ENCODE peak calls at places on chromosome 9, in six cellular contexts. F is T-helper 17 cell, L is HL-60, E is dorsolateral prefrontal cortex, Z is GM10248, C is brain microvascular endothelial cell. V is an unnamed sample.

GRCh38 chr9:2725126-2725525 is 7.8 kb downstream of the KCNV2 start:
- DNase-seq in C (no peak), L (no peak), E (no peak), Z (no peak), F (no peak), V (no peak)

GRCh38 chr9:130682490-130683121 is 11.0 kb upstream of the EXOSC2 start:
- DNase-seq in Z (peak; percentile 71), F (peak; percentile 39), C (peak; percentile 42), E (peak; percentile 79), L (peak; percentile 64), V (peak; percentile 81)

GRCh38 chr9:97575673-97576048 is 57.5 kb downstream of the TSTD2 start:
- DNase-seq in E (no peak), Z (no peak), F (no peak), C (no peak), L (no peak), V (no peak)

GRCh38 chr9:18184034-18184800 is 289.7 kb upstream of the ADAMTSL1 start:
- DNase-seq in L (no peak), F (no peak), Z (no peak), E (no peak), C (no peak), V (no peak)

GRCh38 chr9:127336708-127337352 is 60.1 kb upstream of the SLC2A8 start:
- DNase-seq in C (peak; percentile 95), F (no peak), Z (no peak), L (no peak), E (peak; percentile 86), V (no peak)

GRCh38 chr9:124008307-124008854 is 3.2 kb upstream of the LHX2 start:
- DNase-seq in E (no peak), L (no peak), F (no peak), Z (no peak), C (no peak), V (no peak)

GRCh38 chr9:87336914-87337333 is 160.7 kb upstream of the DAPK1 start:
- DNase-seq in C (peak; percentile 42), Z (peak; percentile 54), F (no peak), E (no peak), L (peak; percentile 33), V (no peak)

GRCh38 chr9:69385474-69386091 is 60.6 kb downstream of the ENTREP1 start:
- DNase-seq in C (no peak), E (no peak), Z (no peak), L (no peak), F (no peak), V (no peak)

GRCh38 chr9:15373201-15373530 is 49.5 kb upstream of the SNAPC3 start:
- DNase-seq in C (no peak), Z (no peak), L (no peak), F (no peak), E (no peak), V (no peak)

GRCh38 chr9:133726401-133727276 is 11.5 kb downstream of the SARDH start:
- DNase-seq in C (peak; percentile 56), E (peak; percentile 78), L (peak; percentile 22), Z (peak; percentile 66), F (peak; percentile 40), V (peak; percentile 53)

GRCh38 chr9:117783828-117784227 is 79.6 kb downstream of the TLR4 start:
- DNase-seq in F (no peak), Z (peak; percentile 29), E (no peak), C (no peak), L (peak; percentile 49), V (no peak)